ENCODE peak calls at places on chromosome 22, in seven cellular contexts. L is BJ; R is activated B cell treated with CpG ODN at 0.5 μM for 24 hours; U is PC-3; B is stimulated activated CD4-positive, alpha-beta T cell treated with anti-CD3 and anti-CD28 coated beads, Interleukin-4, amount 100 ng/mL, for 24 hours; F is NCI-H524; C is lower lobe of right lung. P is an unnamed sample.

GRCh38 chr22:25774575-25775026 is 32.6 kb downstream of the MYO18B start:
- DNase-seq in L (no peak), R (no peak), U (peak; percentile 4), B (no peak), F (no peak), C (no peak), P (no peak)

GRCh38 chr22:38697055-38697980 is 3.4 kb downstream of the JOSD1 start:
- DNase-seq in L (no peak), R (no peak), U (peak; percentile 67), B (no peak), F (no peak), C (no peak), P (peak; percentile 51)

GRCh38 chr22:23055448-23056179 is 14.7 kb upstream of the GNAZ start:
- DNase-seq in L (no peak), R (peak; percentile 4), U (no peak), B (no peak), F (no peak), C (no peak), P (peak; percentile 2)

GRCh38 chr22:44085743-44086741 is 61.9 kb downstream of the PARVB start:
- DNase-seq in L (no peak), R (peak; percentile 24), U (peak; percentile 90), B (no peak), F (no peak), C (peak; percentile 53), P (peak; percentile 58)

GRCh38 chr22:36328635-36329216 is 59.0 kb downstream of the MYH9 start:
- DNase-seq in L (peak; percentile 55), R (peak; percentile 67), U (peak; percentile 69), B (peak; percentile 39), F (no peak), C (no peak), P (peak; percentile 62)

GRCh38 chr22:46025973-46026906 is 49.3 kb upstream of the WNT7B start:
- DNase-seq in L (no peak), R (no peak), U (no peak), B (no peak), F (no peak), C (peak; percentile 28), P (no peak)

GRCh38 chr22:47209077-47209514 is 446.6 kb downstream of the TBC1D22A start:
- DNase-seq in L (no peak), R (no peak), U (no peak), B (no peak), F (no peak), C (no peak), P (no peak)

GRCh38 chr22:45031629-45032403 is 22.0 kb upstream of the PHF21B start:
- DNase-seq in L (no peak), R (no peak), U (no peak), B (no peak), F (no peak), C (no peak), P (no peak)

GRCh38 chr22:38758276-38758945 is 2.6 kb upstream of the SUN2 start:
- DNase-seq in L (no peak), R (no peak), U (no peak), B (peak; percentile 80), F (no peak), C (no peak), P (no peak)

GRCh38 chr22:20061481-20061861 is 18.6 kb upstream of the DGCR8 start:
- DNase-seq in L (no peak), R (no peak), U (no peak), B (no peak), F (no peak), C (no peak), P (no peak)

GRCh38 chr22:24410110-24410856 is 17.1 kb upstream of the ADORA2A start:
- DNase-seq in L (no peak), R (no peak), U (no peak), B (no peak), F (no peak), C (no peak), P (no peak)

GRCh38 chr22:22046370-22046769 is 63.8 kb upstream of the TOP3B start:
- DNase-seq in L (no peak), R (no peak), U (no peak), B (no peak), F (no peak), C (no peak), P (no peak)

GRCh38 chr22:24141586-24141985 is 39.7 kb upstream of the SUSD2 start:
- DNase-seq in L (no peak), R (no peak), U (peak; percentile 59), B (peak; percentile 41), F (no peak), C (no peak), P (no peak)

GRCh38 chr22:30185129-30185528 is 61.4 kb downstream of the LIF start:
- DNase-seq in L (no peak), R (no peak), U (peak; percentile 33), B (peak; percentile 49), F (no peak), C (no peak), P (no peak)

GRCh38 chr22:36439481-36440271 is 41.8 kb downstream of the TXN2 start:
- DNase-seq in L (peak; percentile 86), R (no peak), U (peak; percentile 65), B (peak; percentile 40), F (no peak), C (no peak), P (no peak)

GRCh38 chr22:46085831-46086576 is 64.3 kb upstream of the PPARA start:
- DNase-seq in L (no peak), R (no peak), U (peak; percentile 90), B (no peak), F (no peak), C (peak; percentile 91), P (peak; percentile 83)

GRCh38 chr22:42336527-42337227 is 66.2 kb upstream of the TCF20 start:
- DNase-seq in L (no peak), R (no peak), U (no peak), B (no peak), F (no peak), C (no peak), P (no peak)

GRCh38 chr22:43996170-43996980 is 27.7 kb upstream of the PARVB start:
- DNase-seq in L (no peak), R (peak; percentile 66), U (no peak), B (peak; percentile 75), F (no peak), C (peak; percentile 83), P (peak; percentile 67)

P was measured in upper lobe of left lung.